ENCODE peak calls at places on chromosome 9, in seven cellular contexts. X, B, O, F, Y, J and W are unnamed samples.
A peak's percentile ranks its signal among the peaks of the same experiment; 100 is the strongest.

GRCh38 chr9:107312651-107313050 is 29.6 kb downstream of the RAD23B start:
- DNase-seq in X (no peak), B (no peak), O (no peak), F (no peak), Y (no peak), J (no peak), W (no peak)

GRCh38 chr9:121107041-121107440 is 32.3 kb downstream of the CNTRL start:
- DNase-seq in X (no peak), B (peak; percentile 68), O (no peak), F (peak; percentile 65), Y (no peak), J (peak; percentile 21), W (no peak)

GRCh38 chr9:11338130-11338529 is 725.3 kb upstream of the PTPRD start:
- DNase-seq in X (no peak), B (peak; percentile 61), O (no peak), F (no peak), Y (no peak), J (no peak), W (no peak)

GRCh38 chr9:13967493-13967892 is 346.4 kb downstream of the NFIB start:
- DNase-seq in X (no peak), B (no peak), O (no peak), F (peak; percentile 11), Y (no peak), J (no peak), W (no peak)

GRCh38 chr9:97845763-97846162 is 7.3 kb upstream of the FOXE1 start:
- DNase-seq in X (no peak), B (no peak), O (no peak), F (no peak), Y (no peak), J (no peak), W (no peak)

GRCh38 chr9:127974769-127975261 is 6.0 kb downstream of the EEIG1 start:
- DNase-seq in X (peak; percentile 61), B (no peak), O (no peak), F (no peak), Y (no peak), J (no peak), W (no peak)

GRCh38 chr9:98445576-98445975 is 190.1 kb upstream of the TBC1D2 start:
- DNase-seq in X (no peak), B (no peak), O (no peak), F (no peak), Y (no peak), J (no peak), W (no peak)

GRCh38 chr9:6229604-6230003 is 14.0 kb downstream of the IL33 start:
- DNase-seq in X (no peak), B (peak; percentile 69), O (peak; percentile 56), F (no peak), Y (no peak), J (no peak), W (no peak)

GRCh38 chr9:94802795-94803194 is 76.3 kb downstream of the AOPEP start:
- DNase-seq in X (no peak), B (peak; percentile 56), O (no peak), F (no peak), Y (peak; percentile 95), J (no peak), W (peak; percentile 61)

GRCh38 chr9:94921072-94921471 is 194.6 kb downstream of the AOPEP start:
- DNase-seq in X (no peak), B (peak; percentile 71), O (no peak), F (no peak), Y (peak; percentile 77), J (no peak), W (no peak)

GRCh38 chr9:118455781-118456180 is 751.6 kb downstream of the TLR4 start:
- DNase-seq in X (no peak), B (no peak), O (peak; percentile 62), F (no peak), Y (peak; percentile 78), J (no peak), W (no peak)

GRCh38 chr9:73969936-73970335 is 527.2 kb upstream of the RORB start:
- DNase-seq in X (no peak), B (no peak), O (no peak), F (no peak), Y (no peak), J (no peak), W (no peak)

GRCh38 chr9:136496181-136496580 is 13.3 kb upstream of the SEC16A start:
- DNase-seq in X (no peak), B (no peak), O (no peak), F (no peak), Y (no peak), J (no peak), W (no peak)

GRCh38 chr9:13284011-13284410 is 4.5 kb upstream of the MPDZ start:
- DNase-seq in X (no peak), B (no peak), O (no peak), F (no peak), Y (no peak), J (no peak), W (no peak)

GRCh38 chr9:74953235-74953741 is 576 bp upstream of the C9orf40 start:
- DNase-seq in X (no peak), B (no peak), O (no peak), F (no peak), Y (peak; percentile 10), J (no peak), W (peak; percentile 18)

GRCh38 chr9:107276966-107277710 is 5.9 kb upstream of the RAD23B start:
- DNase-seq in X (no peak), B (no peak), O (no peak), F (no peak), Y (no peak), J (no peak), W (no peak)

GRCh38 chr9:132806723-132807421 is 71.2 kb downstream of the AK8 start:
- DNase-seq in X (no peak), B (no peak), O (peak; percentile 11), F (no peak), Y (no peak), J (no peak), W (no peak)

GRCh38 chr9:121744002-121744686 is 92.7 kb downstream of the DAB2IP start:
- DNase-seq in X (peak; percentile 64), B (peak; percentile 23), O (no peak), F (peak; percentile 46), Y (peak; percentile 56), J (peak; percentile 50), W (peak; percentile 51)

GRCh38 chr9:74577956-74578355 is 80.8 kb downstream of the RORB start:
- DNase-seq in X (no peak), B (peak; percentile 20), O (no peak), F (peak; percentile 5), Y (no peak), J (no peak), W (no peak)

GRCh38 chr9:71928376-71928775 is 16.9 kb downstream of the C9orf85 start:
- DNase-seq in X (no peak), B (no peak), O (no peak), F (no peak), Y (no peak), J (no peak), W (no peak)

GRCh38 chr9:7392161-7392560 is 407.4 kb downstream of the DMAC1 start:
- DNase-seq in X (no peak), B (no peak), O (no peak), F (no peak), Y (no peak), J (no peak), W (no peak)

GRCh38 chr9:13095056-13095455 is 184.4 kb downstream of the MPDZ start:
- DNase-seq in X (no peak), B (no peak), O (no peak), F (no peak), Y (no peak), J (no peak), W (no peak)

GRCh38 chr9:121499177-121499426 is 542 bp downstream of the GGTA1 start:
- DNase-seq in X (no peak), B (no peak), O (no peak), F (no peak), Y (no peak), J (no peak), W (no peak)

GRCh38 chr9:6962164-6962563 is 204.4 kb downstream of the KDM4C start:
- DNase-seq in X (no peak), B (no peak), O (no peak), F (no peak), Y (no peak), J (no peak), W (no peak)

GRCh38 chr9:37752646-37753488 is 738 bp upstream of the TRMT10B start:
- DNase-seq in X (no peak), B (no peak), O (no peak), F (no peak), Y (no peak), J (no peak), W (peak; percentile 30)

GRCh38 chr9:112581469-112582176 is 95.0 kb downstream of the KIAA1958 start:
- DNase-seq in X (no peak), B (no peak), O (no peak), F (no peak), Y (no peak), J (no peak), W (no peak)

GRCh38 chr9:113349044-113349433 is 302 bp upstream of the BSPRY start:
- DNase-seq in X (no peak), B (no peak), O (no peak), F (no peak), Y (no peak), J (no peak), W (no peak)

GRCh38 chr9:38482918-38483592 is 58.8 kb upstream of the IGFBPL1 start:
- DNase-seq in X (no peak), B (peak; percentile 94), O (no peak), F (no peak), Y (no peak), J (no peak), W (no peak)

GRCh38 chr9:29211681-29212589 is 1638.7 kb upstream of the C9orf72 start:
- DNase-seq in X (no peak), B (no peak), O (peak; percentile 79), F (peak; percentile 85), Y (peak; percentile 7), J (no peak), W (peak; percentile 51)

GRCh38 chr9:137522746-137523455 is 27.3 kb downstream of the PNPLA7 start:
- DNase-seq in X (no peak), B (no peak), O (no peak), F (no peak), Y (no peak), J (no peak), W (no peak)

GRCh38 chr9:27308691-27309390 is 11.9 kb upstream of the EQTN start:
- DNase-seq in X (no peak), B (no peak), O (no peak), F (no peak), Y (no peak), J (no peak), W (no peak)

GRCh38 chr9:37740128-37740527 is 13.5 kb upstream of the TRMT10B start:
- DNase-seq in X (no peak), B (no peak), O (no peak), F (no peak), Y (no peak), J (no peak), W (no peak)

GRCh38 chr9:93099551-93100264 is 3.7 kb downstream of the CARD19 start:
- DNase-seq in X (no peak), B (no peak), O (no peak), F (no peak), Y (no peak), J (no peak), W (no peak)

GRCh38 chr9:133140606-133141005 is 19.6 kb upstream of the RALGDS start:
- DNase-seq in X (no peak), B (no peak), O (no peak), F (no peak), Y (no peak), J (no peak), W (no peak)

GRCh38 chr9:114852050-114852594 is 46.3 kb upstream of the TNFSF15 start:
- DNase-seq in X (no peak), B (peak; percentile 33), O (no peak), F (no peak), Y (no peak), J (no peak), W (no peak)

GRCh38 chr9:4494806-4495205 is 4.5 kb downstream of the SLC1A1 start:
- DNase-seq in X (no peak), B (no peak), O (no peak), F (no peak), Y (no peak), J (no peak), W (no peak)